ENCODE peak calls at places on chromosomes 3 and 15, in four cellular contexts. Z is GM23248, Q is psoas muscle, T is iPS DF 6.9. L is an unnamed sample. For H3K36me3, the result is how much of the 10 kb centered on the place peaks cover.

GRCh38 chr3:143464850-143465249 is 345.3 kb downstream of the CHST2 start:
- DNase-seq in Q (peak), T (no peak), Z (peak), L (no peak)

GRCh38 chr3:5565026-5565425 is 377.5 kb downstream of the EDEM1 start:
- DNase-seq in Z (no peak), T (no peak), Q (no peak), L (no peak)

GRCh38 chr3:28286595-28286994 is 45.2 kb downstream of the CMC1 start:
- DNase-seq in T (no peak), Q (no peak), Z (peak), L (peak)

GRCh38 chr15:92079047-92079446 is 225.5 kb downstream of the SLCO3A1 start:
- DNase-seq in Q (no peak), Z (peak), T (no peak), L (peak)

GRCh38 chr15:29268706-29269484 is 727 bp downstream of the NSMCE3 start:
- DNase-seq in Q (peak), T (no peak), Z (peak), L (peak)

GRCh38 chr3:114093596-114093995 is 37.1 kb downstream of the QTRT2 start:
- DNase-seq in Z (peak), Q (no peak), T (no peak), L (peak)

GRCh38 chr3:10189557-10190374 is 25.0 kb downstream of the IRAK2 start:
- DNase-seq in Q (peak), T (no peak), Z (peak), L (peak)

GRCh38 chr3:104066658-104067057 is 1300.1 kb upstream of the ALCAM start:
- DNase-seq in Q (no peak), T (no peak), Z (peak), L (peak)

GRCh38 chr15:41490355-41490754 is 3.3 kb upstream of the ITPKA start:
- DNase-seq in T (no peak), Z (peak), Q (no peak), L (peak)

GRCh38 chr3:186411994-186412393 is 50.0 kb upstream of the DGKG start:
- DNase-seq in T (no peak), Q (no peak), Z (no peak), L (no peak)

GRCh38 chr3:21839592-21839991 is 88.6 kb upstream of the ZNF385D start:
- DNase-seq in T (no peak), Q (no peak), Z (peak), L (peak)

GRCh38 chr3:42723146-42723683 is 20.6 kb upstream of the HHATL start:
- DNase-seq in Z (peak), Q (no peak), T (no peak), L (no peak)

GRCh38 chr15:68310178-68310810 is 32.7 kb downstream of the FEM1B start:
- DNase-seq in T (no peak), Q (no peak), Z (no peak), L (no peak)

GRCh38 chr3:58169371-58169770 is 41.4 kb downstream of the DNASE1L3 start:
- DNase-seq in T (no peak), Z (no peak), Q (no peak), L (no peak)
- H3K36me3 ChIP-seq in T (under half), Z (under half), Q (under half), L (under half)

GRCh38 chr3:170107926-170108325 is 70.1 kb downstream of the GPR160 start:
- DNase-seq in T (no peak), Q (no peak), Z (peak), L (peak)

GRCh38 chr3:170111147-170111771 is 70.3 kb downstream of the PHC3 start:
- DNase-seq in Z (no peak), T (no peak), Q (no peak), L (no peak)

GRCh38 chr3:170109579-170110293 is 71.8 kb downstream of the PHC3 start:
- DNase-seq in Q (no peak), Z (no peak), T (no peak), L (no peak)

DNA sequence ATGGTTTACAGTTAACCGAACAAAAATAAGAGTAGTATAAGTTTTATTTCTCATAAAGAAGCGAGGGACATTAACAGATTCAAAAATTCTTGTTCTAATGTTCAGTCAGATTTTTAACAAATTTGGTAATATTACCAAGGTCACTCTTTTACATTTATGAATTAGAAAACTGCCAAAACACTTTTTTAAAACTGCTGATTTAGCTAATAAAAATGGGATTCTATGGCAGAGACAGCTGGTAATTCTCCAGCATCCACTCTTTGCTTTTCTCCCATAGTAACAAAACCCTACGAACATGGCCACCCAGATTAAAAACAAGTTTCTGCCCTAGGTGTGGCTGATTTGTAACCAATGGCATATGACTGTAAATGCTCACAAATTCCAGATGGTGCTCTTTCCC is 71.2 kb downstream of the GPR160 start:
- DNase-seq in Z (no peak), Q (no peak), T (no peak), L (no peak)
- H3K36me3 ChIP-seq in Z (under half), Q (under half), T (under half), L (half or more)

GRCh38 chr3:187736418-187736871 is 8.8 kb downstream of the BCL6 start:
- DNase-seq in Q (peak), Z (peak), T (no peak), L (peak)
- H3K36me3 ChIP-seq in Q (under half), Z (under half), T (under half), L (under half)

GRCh38 chr3:180911876-180912303 is 580 bp upstream of the FXR1 start:
- DNase-seq in Z (no peak), Q (no peak), T (no peak), L (no peak)
- H3K36me3 ChIP-seq in Z (under half), Q (under half), T (under half), L (under half)

GRCh38 chr15:40032125-40032839 is 6.7 kb downstream of the SRP14 start:
- DNase-seq in T (no peak), Z (no peak), Q (no peak), L (no peak)
- H3K36me3 ChIP-seq in T (under half), Z (half or more), Q (under half), L (half or more)

GRCh38 chr15:63626955-63627354 is 29.8 kb downstream of the FBXL22 start:
- DNase-seq in T (no peak), Q (no peak), Z (no peak), L (no peak)

GRCh38 chr15:63628123-63628822 is 31.1 kb downstream of the FBXL22 start:
- DNase-seq in Q (no peak), T (no peak), Z (no peak), L (no peak)

DNA sequence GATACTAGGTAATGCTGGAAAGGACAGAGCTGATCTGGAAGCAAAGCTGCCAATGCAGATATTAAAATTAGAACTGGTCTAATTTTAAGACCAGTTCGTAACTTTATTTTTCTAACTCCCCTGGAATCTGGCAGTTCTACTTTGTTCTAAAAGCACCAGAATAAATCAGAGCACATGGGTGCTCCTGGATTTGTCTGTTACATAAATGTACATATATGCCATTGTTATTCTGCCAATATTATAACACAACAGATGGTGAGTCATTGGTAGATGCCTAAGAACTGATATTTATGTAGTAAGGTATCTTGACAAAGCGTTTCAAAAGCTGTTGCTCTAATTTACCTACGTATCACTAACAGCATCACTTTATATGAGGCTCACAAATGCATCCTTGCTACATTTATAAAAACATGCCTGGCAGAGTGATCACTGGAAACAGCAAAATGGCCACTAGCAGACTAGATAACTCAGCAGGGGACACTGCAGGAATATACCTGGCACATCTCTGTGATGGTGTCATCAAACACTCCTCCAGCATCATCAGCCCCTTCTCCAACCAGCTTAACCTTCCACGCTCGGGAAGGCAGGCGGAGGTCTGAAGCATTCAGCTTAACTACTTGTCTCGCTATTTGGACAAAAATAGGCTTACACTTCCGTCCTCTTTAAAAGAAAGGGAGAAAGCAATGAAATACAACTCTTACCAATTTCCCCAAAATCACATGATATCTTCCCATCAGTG is 26.2 kb downstream of the FBXL22 start:
- DNase-seq in T (no peak), Q (no peak), Z (no peak), L (no peak)
- H3K36me3 ChIP-seq in T (under half), Q (under half), Z (under half), L (half or more)

GRCh38 chr15:90947577-90948357 is 6.9 kb upstream of the RCCD1 start:
- DNase-seq in Z (no peak), Q (no peak), T (no peak), L (no peak)

GRCh38 chr15:90949979-90950675 is 4.6 kb upstream of the RCCD1 start:
- DNase-seq in T (no peak), Q (no peak), Z (no peak), L (no peak)

GRCh38 chr15:90946538-90946937 is 8.1 kb upstream of the RCCD1 start:
- DNase-seq in Z (no peak), T (no peak), Q (no peak), L (no peak)

GRCh38 chr15:90948506-90948905 is 6.2 kb upstream of the RCCD1 start:
- DNase-seq in Z (no peak), T (no peak), Q (no peak), L (no peak)

GRCh38 chr15:90946941-90947576 is 7.6 kb upstream of the RCCD1 start:
- DNase-seq in Q (no peak), T (no peak), Z (no peak), L (no peak)
- H3K36me3 ChIP-seq in Q (under half), T (under half), Z (under half), L (half or more)

DNA sequence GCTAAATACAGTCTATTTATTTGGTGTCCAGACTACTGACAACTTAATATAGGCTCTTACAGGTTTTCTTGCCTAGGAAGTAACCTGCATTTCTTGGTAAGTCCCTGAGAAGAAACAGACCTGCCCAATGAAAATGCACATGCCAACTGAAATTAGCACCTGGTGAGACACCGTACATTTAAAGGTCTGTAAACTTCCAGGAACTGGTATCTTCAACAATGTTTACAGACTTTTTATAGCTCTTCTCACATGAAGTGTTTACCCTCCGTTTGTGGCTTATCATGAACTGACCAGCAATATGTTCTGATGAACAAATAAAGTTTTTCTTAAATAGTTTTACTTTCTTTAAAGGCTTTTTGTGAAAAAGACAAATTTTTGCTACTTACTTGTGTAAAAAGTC is 93.3 kb downstream of the PCCB start:
- DNase-seq in Z (no peak), Q (no peak), T (no peak), L (no peak)
- H3K36me3 ChIP-seq in Z (under half), Q (under half), T (under half), L (under half)

GRCh38 chr3:196938124-196938523 is 4.2 kb downstream of the NCBP2 start:
- DNase-seq in T (no peak), Q (no peak), Z (no peak), L (no peak)
- H3K36me3 ChIP-seq in T (under half), Q (under half), Z (half or more), L (half or more)

GRCh38 chr15:42954291-42954690 is 33.7 kb upstream of the TTBK2 start:
- DNase-seq in Q (no peak), Z (no peak), T (no peak), L (no peak)

DNA sequence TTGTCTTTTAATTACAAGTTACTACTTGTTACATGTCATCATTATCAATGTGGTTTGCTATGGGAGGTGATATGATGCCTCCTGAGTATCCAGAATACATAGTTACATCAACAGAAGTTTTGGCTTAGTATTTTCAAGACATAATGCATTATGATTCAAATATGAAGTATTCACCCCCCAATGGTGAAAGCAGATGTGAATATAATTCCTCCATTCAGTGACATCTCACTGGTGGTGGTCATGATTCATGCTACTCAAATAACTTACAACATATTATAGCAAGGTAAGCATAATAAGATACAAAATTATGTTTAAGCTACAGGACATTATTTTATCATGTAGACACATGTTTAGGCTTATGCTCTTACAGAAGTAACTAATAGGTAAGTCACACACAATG is 34.9 kb upstream of the TTBK2 start:
- DNase-seq in Q (no peak), T (no peak), Z (peak), L (peak)
- H3K36me3 ChIP-seq in Q (under half), T (under half), Z (half or more), L (half or more)